ENCODE peak calls at places on chromosomes 4 and X, in seven cellular contexts. One of them, this sample, is unnamed.

GRCh38 chr4:186932196-186932595 is 208.5 kb upstream of the FAT1 start:
- DNase-seq in NCI-H1092: no peak
- DNase-seq in myocyte: no peak
- DNase-seq in cardiac fibroblast: no peak
- DNase-seq in renal cortical epithelial cell: no peak
- DNase-seq in C1 segment of cervical spinal cord: no peak
- DNase-seq in coronary artery: no peak
- DNase-seq in this sample: no peak

GRCh38 chr4:6125103-6125651 is 75.2 kb downstream of the JAKMIP1 start:
- DNase-seq in C1 segment of cervical spinal cord: no peak
- DNase-seq in myocyte: no peak
- DNase-seq in renal cortical epithelial cell: no peak
- DNase-seq in cardiac fibroblast: no peak
- DNase-seq in NCI-H1092: no peak
- DNase-seq in coronary artery: no peak
- DNase-seq in this sample: no peak

GRCh38 chr4:26584725-26585124 is 841 bp downstream of the TBC1D19 start:
- DNase-seq in C1 segment of cervical spinal cord: no peak
- DNase-seq in NCI-H1092: no peak
- DNase-seq in myocyte: no peak
- DNase-seq in coronary artery: no peak
- DNase-seq in renal cortical epithelial cell: no peak
- DNase-seq in cardiac fibroblast: peak
- DNase-seq in this sample: no peak

GRCh38 chr4:152164561-152164960 is 371.3 kb downstream of the FBXW7 start:
- DNase-seq in C1 segment of cervical spinal cord: no peak
- DNase-seq in coronary artery: no peak
- DNase-seq in cardiac fibroblast: no peak
- DNase-seq in myocyte: no peak
- DNase-seq in renal cortical epithelial cell: no peak
- DNase-seq in NCI-H1092: no peak
- DNase-seq in this sample: no peak

GRCh38 chr4:83356899-83357661 is 22.4 kb upstream of the HPSE start:
- DNase-seq in renal cortical epithelial cell: peak
- DNase-seq in cardiac fibroblast: peak
- DNase-seq in myocyte: peak
- DNase-seq in NCI-H1092: no peak
- DNase-seq in coronary artery: no peak
- DNase-seq in C1 segment of cervical spinal cord: no peak
- DNase-seq in this sample: no peak

GRCh38 chrX:74421181-74422028 is at the start of gene SLC16A2:
- DNase-seq in renal cortical epithelial cell: peak
- DNase-seq in NCI-H1092: peak
- DNase-seq in myocyte: peak
- DNase-seq in cardiac fibroblast: peak
- DNase-seq in C1 segment of cervical spinal cord: peak
- DNase-seq in coronary artery: peak
- DNase-seq in this sample: peak

GRCh38 chrX:130173190-130173895 is 1.6 kb downstream of the RAB33A start:
- DNase-seq in coronary artery: no peak
- DNase-seq in C1 segment of cervical spinal cord: peak
- DNase-seq in cardiac fibroblast: peak
- DNase-seq in NCI-H1092: no peak
- DNase-seq in myocyte: peak
- DNase-seq in renal cortical epithelial cell: no peak
- DNase-seq in this sample: peak

GRCh38 chrX:31590581-31591113 is 518.8 kb upstream of the FTHL17 start:
- DNase-seq in cardiac fibroblast: peak
- DNase-seq in coronary artery: no peak
- DNase-seq in myocyte: peak
- DNase-seq in NCI-H1092: no peak
- DNase-seq in renal cortical epithelial cell: peak
- DNase-seq in C1 segment of cervical spinal cord: no peak
- DNase-seq in this sample: no peak

GRCh38 chr4:30068234-30068633 is 651.9 kb upstream of the PCDH7 start:
- DNase-seq in renal cortical epithelial cell: no peak
- DNase-seq in myocyte: no peak
- DNase-seq in coronary artery: no peak
- DNase-seq in cardiac fibroblast: peak
- DNase-seq in NCI-H1092: no peak
- DNase-seq in C1 segment of cervical spinal cord: no peak
- DNase-seq in this sample: no peak